ENCODE peak calls at places on chromosomes 7 and 10, in four cellular contexts. One of them, this sample, is unnamed.
A peak's percentile ranks its signal among the peaks of the same experiment; 100 is the strongest.

GRCh38 chr7:47492720-47493119 is 89.2 kb downstream of the TNS3 start:
- DNase-seq in effector memory CD4-positive, alpha-beta T cell: no peak
- DNase-seq in cardiac muscle cell: no peak
- DNase-seq in adipocyte: no peak
- DNase-seq in this sample: no peak

GRCh38 chr7:128010392-128011078 is 20.7 kb downstream of the LRRC4 start:
- DNase-seq in cardiac muscle cell: no peak
- DNase-seq in adipocyte: no peak
- DNase-seq in effector memory CD4-positive, alpha-beta T cell: no peak
- DNase-seq in this sample: no peak

GRCh38 chr7:77327932-77328628 is 88.1 kb downstream of the GSAP start:
- DNase-seq in effector memory CD4-positive, alpha-beta T cell: no peak
- DNase-seq in cardiac muscle cell: no peak
- DNase-seq in adipocyte: peak; percentile 27
- DNase-seq in this sample: peak; percentile 40

GRCh38 chr7:100153713-100154519 is 4.6 kb downstream of the TRAPPC14 start:
- DNase-seq in cardiac muscle cell: no peak
- DNase-seq in effector memory CD4-positive, alpha-beta T cell: no peak
- DNase-seq in adipocyte: no peak
- DNase-seq in this sample: no peak

GRCh38 chr7:108581655-108582491 is 12.2 kb downstream of the DNAJB9 start:
- DNase-seq in effector memory CD4-positive, alpha-beta T cell: no peak
- DNase-seq in cardiac muscle cell: peak; percentile 54
- DNase-seq in adipocyte: no peak
- DNase-seq in this sample: no peak

GRCh38 chr10:91682912-91683311 is 50.0 kb upstream of the PPP1R3C start:
- DNase-seq in effector memory CD4-positive, alpha-beta T cell: no peak
- DNase-seq in cardiac muscle cell: no peak
- DNase-seq in adipocyte: no peak
- DNase-seq in this sample: no peak

GRCh38 chr10:86665868-86666267 is 2.4 kb upstream of the LDB3 start:
- DNase-seq in effector memory CD4-positive, alpha-beta T cell: no peak
- DNase-seq in adipocyte: no peak
- DNase-seq in cardiac muscle cell: peak; percentile 58
- DNase-seq in this sample: no peak

GRCh38 chr7:88357295-88357694 is 50.6 kb upstream of the STEAP4 start:
- DNase-seq in adipocyte: no peak
- DNase-seq in cardiac muscle cell: no peak
- DNase-seq in effector memory CD4-positive, alpha-beta T cell: no peak
- DNase-seq in this sample: no peak

GRCh38 chr7:33186187-33186586 is 56.8 kb downstream of the BBS9 start:
- DNase-seq in effector memory CD4-positive, alpha-beta T cell: no peak
- DNase-seq in adipocyte: peak; percentile 20
- DNase-seq in cardiac muscle cell: peak; percentile 49
- DNase-seq in this sample: no peak

GRCh38 chr10:63883861-63884260 is 362.7 kb downstream of the REEP3 start:
- DNase-seq in cardiac muscle cell: no peak
- DNase-seq in effector memory CD4-positive, alpha-beta T cell: no peak
- DNase-seq in adipocyte: no peak
- DNase-seq in this sample: no peak

GRCh38 chr7:4399121-4399520 is 283.0 kb upstream of the FOXK1 start:
- DNase-seq in effector memory CD4-positive, alpha-beta T cell: no peak
- DNase-seq in adipocyte: no peak
- DNase-seq in cardiac muscle cell: no peak
- DNase-seq in this sample: no peak

GRCh38 chr7:28528899-28529298 is 116.6 kb downstream of the CREB5 start:
- DNase-seq in adipocyte: no peak
- DNase-seq in cardiac muscle cell: no peak
- DNase-seq in effector memory CD4-positive, alpha-beta T cell: no peak
- DNase-seq in this sample: no peak

DNA sequence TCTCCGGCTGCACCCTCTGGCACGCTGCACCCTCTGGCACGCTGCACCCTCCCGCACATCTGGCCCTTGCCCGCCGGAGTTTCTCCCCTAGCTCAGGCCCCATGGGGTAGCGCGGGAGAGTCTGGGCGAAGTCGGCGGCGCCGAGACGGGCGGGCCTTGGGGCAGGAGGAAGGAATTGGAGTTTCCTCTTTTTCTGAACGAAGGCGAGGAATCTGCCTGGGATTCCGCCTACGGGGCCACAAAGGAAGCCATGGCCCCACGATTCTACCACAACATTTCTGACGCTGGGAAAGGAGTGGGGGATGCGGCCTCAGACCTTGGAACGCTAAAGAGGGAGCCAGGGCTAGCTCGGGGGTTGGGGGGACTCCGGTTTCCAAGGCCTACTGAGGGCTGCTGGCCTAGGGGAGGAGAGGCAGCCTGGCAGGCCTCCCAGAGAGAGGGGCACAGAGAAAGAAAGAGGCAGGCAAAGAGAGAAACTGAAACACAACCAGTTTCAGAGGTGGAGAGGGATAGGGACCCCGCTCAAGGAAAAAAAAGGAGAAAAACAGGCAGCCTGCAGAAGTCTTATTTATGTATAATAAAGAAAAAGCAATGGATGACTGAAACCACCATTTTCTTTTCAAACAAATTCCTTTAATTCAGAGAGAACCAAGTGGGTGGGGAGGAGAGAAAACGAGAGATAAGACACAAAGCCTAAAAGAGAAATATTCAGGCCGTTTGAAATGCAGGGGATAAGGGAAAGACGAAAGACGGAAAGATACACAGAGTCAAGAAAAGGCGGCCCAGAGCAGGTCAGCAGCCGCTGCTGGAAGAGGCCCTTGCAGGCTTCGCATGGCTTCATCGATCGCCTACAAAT is 4.3 kb downstream of the TLX1 start:
- DNase-seq in effector memory CD4-positive, alpha-beta T cell: no peak
- DNase-seq in adipocyte: no peak
- DNase-seq in cardiac muscle cell: no peak
- DNase-seq in this sample: no peak
- H3K4me3 ChIP-seq in effector memory CD4-positive, alpha-beta T cell: peak overlapping the region; percentile 30
- H3K4me3 ChIP-seq in adipocyte: no peak overlapping the region
- H3K4me3 ChIP-seq in cardiac muscle cell: no peak overlapping the region
- H3K4me3 ChIP-seq in this sample: no peak overlapping the region

GRCh38 chr7:24826662-24827020 is 69.4 kb upstream of the GSDME start:
- DNase-seq in adipocyte: no peak
- DNase-seq in cardiac muscle cell: no peak
- DNase-seq in effector memory CD4-positive, alpha-beta T cell: no peak
- DNase-seq in this sample: peak; percentile 52

GRCh38 chr7:24825931-24826661 is 68.8 kb upstream of the GSDME start:
- DNase-seq in adipocyte: peak; percentile 54
- DNase-seq in effector memory CD4-positive, alpha-beta T cell: no peak
- DNase-seq in cardiac muscle cell: no peak
- DNase-seq in this sample: no peak

GRCh38 chr7:24825315-24825917 is 68.2 kb upstream of the GSDME start:
- DNase-seq in adipocyte: no peak
- DNase-seq in cardiac muscle cell: no peak
- DNase-seq in effector memory CD4-positive, alpha-beta T cell: no peak
- DNase-seq in this sample: no peak

GRCh38 chr7:24824896-24825295 is 67.6 kb upstream of the GSDME start:
- DNase-seq in effector memory CD4-positive, alpha-beta T cell: no peak
- DNase-seq in adipocyte: no peak
- DNase-seq in cardiac muscle cell: no peak
- DNase-seq in this sample: no peak

DNA sequence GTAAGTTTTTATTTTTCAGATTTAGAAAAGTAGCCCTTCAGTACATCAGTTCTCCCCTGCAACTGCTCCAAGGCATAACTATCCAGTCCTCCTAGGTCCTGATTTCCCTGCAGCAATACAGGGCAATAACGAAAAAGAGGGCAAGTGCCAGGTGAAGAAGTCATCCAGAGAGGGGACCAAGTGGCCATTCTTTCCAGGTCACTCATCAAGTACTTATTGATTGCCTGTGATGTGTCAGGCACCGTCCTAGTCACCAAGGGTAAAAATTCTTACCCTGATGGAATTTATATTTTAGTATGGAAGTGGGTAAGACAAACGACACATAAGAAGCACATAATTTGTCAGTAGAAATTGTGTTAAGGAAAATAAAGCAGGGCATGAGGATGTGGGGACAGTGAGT is 67.1 kb upstream of the GSDME start:
- DNase-seq in effector memory CD4-positive, alpha-beta T cell: no peak
- DNase-seq in adipocyte: no peak
- DNase-seq in cardiac muscle cell: no peak
- DNase-seq in this sample: no peak
- H3K36me3 ChIP-seq in effector memory CD4-positive, alpha-beta T cell: no peaks in the 10 kb centered on the region
- H3K36me3 ChIP-seq in adipocyte: no peaks in the 10 kb centered on the region
- H3K36me3 ChIP-seq in cardiac muscle cell: no peaks in the 10 kb centered on the region
- H3K36me3 ChIP-seq in this sample: peaks cover 5% of the 10 kb centered on the region

GRCh38 chr7:90708841-90709317 is 112.8 kb downstream of the CDK14 start:
- DNase-seq in cardiac muscle cell: peak; percentile 69
- DNase-seq in effector memory CD4-positive, alpha-beta T cell: no peak
- DNase-seq in adipocyte: no peak
- DNase-seq in this sample: peak; percentile 20

GRCh38 chr7:90710466-90710850 is 114.3 kb downstream of the CDK14 start:
- DNase-seq in cardiac muscle cell: no peak
- DNase-seq in effector memory CD4-positive, alpha-beta T cell: no peak
- DNase-seq in adipocyte: no peak
- DNase-seq in this sample: no peak

GRCh38 chr7:90706067-90706716 is 110.1 kb downstream of the CDK14 start:
- DNase-seq in effector memory CD4-positive, alpha-beta T cell: no peak
- DNase-seq in adipocyte: peak; percentile 17
- DNase-seq in cardiac muscle cell: no peak
- DNase-seq in this sample: no peak

GRCh38 chr7:90713628-90714027 is 117.5 kb downstream of the CDK14 start:
- DNase-seq in effector memory CD4-positive, alpha-beta T cell: no peak
- DNase-seq in adipocyte: no peak
- DNase-seq in cardiac muscle cell: no peak
- DNase-seq in this sample: no peak

GRCh38 chr7:90709501-90710465 is 113.7 kb downstream of the CDK14 start:
- DNase-seq in cardiac muscle cell: no peak
- DNase-seq in adipocyte: peak; percentile 66
- DNase-seq in effector memory CD4-positive, alpha-beta T cell: no peak
- DNase-seq in this sample: no peak
- H3K4me3 ChIP-seq in cardiac muscle cell: no peak overlapping the region
- H3K4me3 ChIP-seq in adipocyte: peak overlapping the region; percentile 54
- H3K4me3 ChIP-seq in effector memory CD4-positive, alpha-beta T cell: no peak overlapping the region
- H3K4me3 ChIP-seq in this sample: peak overlapping the region; percentile 42

DNA sequence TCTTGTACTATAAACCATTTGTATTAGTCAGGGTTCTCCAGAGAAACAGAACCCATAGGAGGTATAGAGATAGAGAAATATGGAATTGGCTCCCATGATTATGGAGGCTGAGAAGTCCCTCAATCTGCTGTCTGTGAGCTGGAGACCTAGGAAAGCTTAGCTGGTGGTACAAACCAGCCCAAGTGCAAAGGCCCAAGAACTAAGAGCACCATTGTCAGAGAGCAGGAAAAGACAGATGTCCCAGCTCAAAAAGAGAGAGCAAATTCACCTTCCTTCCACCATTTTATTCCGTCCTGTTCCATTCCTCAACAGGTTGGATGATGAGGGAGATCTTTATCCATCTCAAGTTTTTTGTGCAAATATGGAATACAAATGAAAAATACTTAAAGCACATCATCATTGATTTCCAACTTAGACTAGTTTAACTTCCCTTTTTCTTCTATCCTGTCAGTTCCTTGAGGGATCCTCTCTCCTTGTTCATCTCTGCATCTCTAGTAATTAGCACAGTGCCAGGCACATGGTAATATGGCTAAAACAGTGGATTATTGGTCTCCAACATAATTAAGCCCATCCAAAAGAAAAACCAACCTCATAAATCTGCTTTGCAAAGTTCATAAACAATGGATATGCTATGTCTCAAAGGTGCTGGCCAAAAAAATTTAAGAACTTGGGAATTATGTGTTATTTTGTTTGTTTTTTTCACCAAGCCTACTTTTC is 83.1 kb upstream of the PIK3CG start:
- DNase-seq in effector memory CD4-positive, alpha-beta T cell: no peak
- DNase-seq in adipocyte: no peak
- DNase-seq in cardiac muscle cell: no peak
- DNase-seq in this sample: no peak
- H3K36me3 ChIP-seq in effector memory CD4-positive, alpha-beta T cell: no peaks in the 10 kb centered on the region
- H3K36me3 ChIP-seq in adipocyte: no peaks in the 10 kb centered on the region
- H3K36me3 ChIP-seq in cardiac muscle cell: no peaks in the 10 kb centered on the region
- H3K36me3 ChIP-seq in this sample: no peaks in the 10 kb centered on the region

GRCh38 chr7:31027161-31027965 is 24.7 kb upstream of the ADCYAP1R1 start:
- DNase-seq in effector memory CD4-positive, alpha-beta T cell: no peak
- DNase-seq in cardiac muscle cell: peak; percentile 80
- DNase-seq in adipocyte: peak; percentile 19
- DNase-seq in this sample: peak; percentile 18
- H3K4me3 ChIP-seq in effector memory CD4-positive, alpha-beta T cell: no peak overlapping the region
- H3K4me3 ChIP-seq in cardiac muscle cell: no peak overlapping the region
- H3K4me3 ChIP-seq in adipocyte: no peak overlapping the region
- H3K4me3 ChIP-seq in this sample: no peak overlapping the region

GRCh38 chr7:36422072-36422471 is 32.4 kb downstream of the ANLN start:
- DNase-seq in effector memory CD4-positive, alpha-beta T cell: no peak
- DNase-seq in adipocyte: no peak
- DNase-seq in cardiac muscle cell: no peak
- DNase-seq in this sample: no peak
- H3K36me3 ChIP-seq in effector memory CD4-positive, alpha-beta T cell: no peaks in the 10 kb centered on the region
- H3K36me3 ChIP-seq in adipocyte: no peaks in the 10 kb centered on the region
- H3K36me3 ChIP-seq in cardiac muscle cell: peaks cover 42% of the 10 kb centered on the region
- H3K36me3 ChIP-seq in this sample: no peaks in the 10 kb centered on the region